ENCODE peak calls at places on chromosomes 12 and 14, in ten cellular contexts. D is naive thymus-derived CD8-positive, alpha-beta T cell; T is iPS-NIHi11; Q is NCI-H1105; O is A673; C is activated T-helper 1 cell treated with Interleukin-2 at 50 U/mL for 16 hours; U is H54; P is mesothelial cell of epicardium; W is GM18507; N is T47D. A is an unnamed sample.
A peak's percentile ranks its signal among the peaks of the same experiment; 100 is the strongest.

GRCh38 chr12:95480230-95480629 is 6.3 kb downstream of the METAP2 start:
- DNase-seq in D (no peak), T (no peak), Q (no peak), O (no peak), C (no peak), U (no peak), P (no peak), W (no peak), N (no peak), A (peak; percentile 62)

GRCh38 chr12:104063712-104064030 is 660 bp upstream of the HCFC2 start:
- DNase-seq in D (no peak), T (no peak), Q (peak; percentile 26), O (no peak), C (no peak), U (no peak), P (no peak), W (no peak), N (no peak), A (no peak)

GRCh38 chr14:76958975-76959710 is 69.4 kb downstream of the IRF2BPL start:
- DNase-seq in D (no peak), T (no peak), Q (no peak), O (no peak), C (no peak), U (no peak), P (no peak), W (no peak), N (no peak), A (peak; percentile 70)

GRCh38 chr14:51395361-51395849 is 155.4 kb downstream of the TMX1 start:
- DNase-seq in D (no peak), T (no peak), Q (peak; percentile 86), O (no peak), C (no peak), U (peak; percentile 23), P (no peak), W (no peak), N (no peak), A (peak; percentile 84)

GRCh38 chr12:105986779-105987686 is 151.7 kb downstream of the NUAK1 start:
- DNase-seq in D (no peak), T (no peak), Q (no peak), O (no peak), C (no peak), U (no peak), P (no peak), W (no peak), N (no peak), A (peak; percentile 59)

GRCh38 chr14:50380455-50380854 is 16.2 kb downstream of the CDKL1 start:
- DNase-seq in D (no peak), T (no peak), Q (no peak), O (no peak), C (no peak), U (no peak), P (no peak), W (no peak), N (no peak), A (no peak)

GRCh38 chr14:68728342-68729106 is 64.3 kb downstream of the ZFP36L1 start:
- DNase-seq in D (no peak), T (no peak), Q (no peak), O (no peak), C (no peak), U (no peak), P (no peak), W (no peak), N (no peak), A (no peak)

GRCh38 chr12:131176266-131176665 is 222.6 kb downstream of the ADGRD1 start:
- DNase-seq in D (no peak), T (no peak), Q (no peak), O (no peak), C (no peak), U (no peak), P (no peak), W (no peak), N (no peak), A (no peak)

GRCh38 chr12:121861549-121862254 is 3.0 kb upstream of the HPD start:
- DNase-seq in D (no peak), T (no peak), Q (no peak), O (no peak), C (no peak), U (no peak), P (no peak), W (no peak), N (no peak), A (peak; percentile 71)

GRCh38 chr14:95545769-95546168 is 10.9 kb downstream of the GLRX5 start:
- DNase-seq in D (no peak), T (no peak), Q (no peak), O (peak; percentile 62), C (no peak), U (peak; percentile 44), P (no peak), W (no peak), N (no peak), A (peak; percentile 75)

GRCh38 chr12:106271575-106272505 is 24.0 kb upstream of the CKAP4 start:
- DNase-seq in D (no peak), T (no peak), Q (no peak), O (no peak), C (no peak), U (no peak), P (no peak), W (no peak), N (no peak), A (no peak)

GRCh38 chr14:78512021-78512420 is 341.8 kb downstream of the NRXN3 start:
- DNase-seq in D (no peak), T (no peak), Q (no peak), O (no peak), C (no peak), U (no peak), P (no peak), W (no peak), N (no peak), A (no peak)

GRCh38 chr14:32820182-32820581 is 118.5 kb upstream of the NPAS3 start:
- DNase-seq in D (no peak), T (no peak), Q (no peak), O (no peak), C (no peak), U (no peak), P (no peak), W (no peak), N (no peak), A (peak; percentile 9)

GRCh38 chr14:64209428-64210165 is 84.6 kb downstream of the ESR2 start:
- DNase-seq in D (no peak), T (no peak), Q (no peak), O (no peak), C (no peak), U (no peak), P (no peak), W (peak; percentile 25), N (no peak), A (no peak)

GRCh38 chr12:95169368-95169767 is 47.9 kb downstream of the FGD6 start:
- DNase-seq in D (no peak), T (no peak), Q (no peak), O (peak; percentile 75), C (no peak), U (peak; percentile 45), P (no peak), W (no peak), N (no peak), A (peak; percentile 58)

A was measured in adipocyte.